ENCODE peak calls at places on chromosomes 2 and 18, in eight cellular contexts. One of them, this sample, is unnamed.

GRCh38 chr18:62825382-62825781 is 110.0 kb downstream of the PHLPP1 start:
- DNase-seq in CD8-positive, alpha-beta T cell: no peak
- DNase-seq in sigmoid colon: no peak
- DNase-seq in effector memory CD8-positive, alpha-beta T cell: no peak
- DNase-seq in GM10248: no peak
- DNase-seq in dermis blood vessel endothelial cell: no peak
- DNase-seq in T-helper 9 cell: no peak
- DNase-seq in EH: no peak
- DNase-seq in this sample: no peak

GRCh38 chr2:168526641-168527040 is 70.6 kb downstream of the CERS6 start:
- DNase-seq in sigmoid colon: peak
- DNase-seq in GM10248: no peak
- DNase-seq in effector memory CD8-positive, alpha-beta T cell: no peak
- DNase-seq in CD8-positive, alpha-beta T cell: no peak
- DNase-seq in dermis blood vessel endothelial cell: no peak
- DNase-seq in EH: peak
- DNase-seq in T-helper 9 cell: no peak
- DNase-seq in this sample: no peak

GRCh38 chr2:150480971-150481830 is 6.3 kb downstream of the RND3 start:
- DNase-seq in sigmoid colon: no peak
- DNase-seq in T-helper 9 cell: no peak
- DNase-seq in effector memory CD8-positive, alpha-beta T cell: no peak
- DNase-seq in dermis blood vessel endothelial cell: peak
- DNase-seq in CD8-positive, alpha-beta T cell: no peak
- DNase-seq in GM10248: no peak
- DNase-seq in EH: peak
- DNase-seq in this sample: no peak

GRCh38 chr2:75716406-75716805 is 5.7 kb upstream of the GCFC2 start:
- DNase-seq in T-helper 9 cell: no peak
- DNase-seq in EH: peak
- DNase-seq in CD8-positive, alpha-beta T cell: no peak
- DNase-seq in sigmoid colon: no peak
- DNase-seq in GM10248: no peak
- DNase-seq in dermis blood vessel endothelial cell: peak
- DNase-seq in effector memory CD8-positive, alpha-beta T cell: no peak
- DNase-seq in this sample: no peak

GRCh38 chr2:24521975-24522639 is 31.1 kb downstream of the NCOA1 start:
- DNase-seq in dermis blood vessel endothelial cell: no peak
- DNase-seq in sigmoid colon: no peak
- DNase-seq in effector memory CD8-positive, alpha-beta T cell: no peak
- DNase-seq in T-helper 9 cell: no peak
- DNase-seq in EH: no peak
- DNase-seq in CD8-positive, alpha-beta T cell: no peak
- DNase-seq in GM10248: no peak
- DNase-seq in this sample: no peak

GRCh38 chr2:42101641-42102605 is 54.1 kb downstream of the PKDCC start:
- DNase-seq in CD8-positive, alpha-beta T cell: peak
- DNase-seq in sigmoid colon: peak
- DNase-seq in EH: peak
- DNase-seq in effector memory CD8-positive, alpha-beta T cell: peak
- DNase-seq in dermis blood vessel endothelial cell: peak
- DNase-seq in T-helper 9 cell: peak
- DNase-seq in GM10248: peak
- DNase-seq in this sample: peak

GRCh38 chr2:179240481-179241451 is 23.9 kb downstream of the SESTD1 start:
- DNase-seq in effector memory CD8-positive, alpha-beta T cell: no peak
- DNase-seq in EH: no peak
- DNase-seq in T-helper 9 cell: no peak
- DNase-seq in dermis blood vessel endothelial cell: peak
- DNase-seq in sigmoid colon: no peak
- DNase-seq in CD8-positive, alpha-beta T cell: no peak
- DNase-seq in GM10248: no peak
- DNase-seq in this sample: no peak

GRCh38 chr2:149235837-149236236 is 94.5 kb upstream of the LYPD6 start:
- DNase-seq in GM10248: no peak
- DNase-seq in T-helper 9 cell: no peak
- DNase-seq in dermis blood vessel endothelial cell: no peak
- DNase-seq in effector memory CD8-positive, alpha-beta T cell: no peak
- DNase-seq in CD8-positive, alpha-beta T cell: no peak
- DNase-seq in EH: no peak
- DNase-seq in sigmoid colon: no peak
- DNase-seq in this sample: no peak

GRCh38 chr18:62605685-62606084 is 82.9 kb downstream of the ZCCHC2 start:
- DNase-seq in CD8-positive, alpha-beta T cell: no peak
- DNase-seq in GM10248: no peak
- DNase-seq in EH: no peak
- DNase-seq in sigmoid colon: no peak
- DNase-seq in dermis blood vessel endothelial cell: no peak
- DNase-seq in effector memory CD8-positive, alpha-beta T cell: no peak
- DNase-seq in T-helper 9 cell: no peak
- DNase-seq in this sample: no peak

GRCh38 chr2:30886101-30886500 is 78.9 kb upstream of the CAPN13 start:
- DNase-seq in dermis blood vessel endothelial cell: no peak
- DNase-seq in T-helper 9 cell: no peak
- DNase-seq in GM10248: no peak
- DNase-seq in EH: no peak
- DNase-seq in sigmoid colon: no peak
- DNase-seq in CD8-positive, alpha-beta T cell: no peak
- DNase-seq in effector memory CD8-positive, alpha-beta T cell: no peak
- DNase-seq in this sample: no peak

GRCh38 chr2:179951680-179952079 is 55.4 kb downstream of the CWC22 start:
- DNase-seq in CD8-positive, alpha-beta T cell: no peak
- DNase-seq in dermis blood vessel endothelial cell: no peak
- DNase-seq in sigmoid colon: no peak
- DNase-seq in EH: no peak
- DNase-seq in effector memory CD8-positive, alpha-beta T cell: no peak
- DNase-seq in GM10248: no peak
- DNase-seq in T-helper 9 cell: no peak
- DNase-seq in this sample: no peak

GRCh38 chr18:24540896-24541295 is 80.5 kb downstream of the HRH4 start:
- DNase-seq in dermis blood vessel endothelial cell: no peak
- DNase-seq in sigmoid colon: no peak
- DNase-seq in GM10248: no peak
- DNase-seq in EH: no peak
- DNase-seq in T-helper 9 cell: no peak
- DNase-seq in effector memory CD8-positive, alpha-beta T cell: no peak
- DNase-seq in CD8-positive, alpha-beta T cell: no peak
- DNase-seq in this sample: no peak

GRCh38 chr2:1632006-1632348 is 112.3 kb downstream of the PXDN start:
- DNase-seq in CD8-positive, alpha-beta T cell: no peak
- DNase-seq in sigmoid colon: peak
- DNase-seq in dermis blood vessel endothelial cell: no peak
- DNase-seq in EH: peak
- DNase-seq in T-helper 9 cell: no peak
- DNase-seq in effector memory CD8-positive, alpha-beta T cell: no peak
- DNase-seq in GM10248: no peak
- DNase-seq in this sample: no peak

GRCh38 chr2:24152413-24153197 is 22.2 kb upstream of the FAM228A start:
- DNase-seq in EH: no peak
- DNase-seq in T-helper 9 cell: no peak
- DNase-seq in sigmoid colon: no peak
- DNase-seq in effector memory CD8-positive, alpha-beta T cell: no peak
- DNase-seq in dermis blood vessel endothelial cell: no peak
- DNase-seq in GM10248: no peak
- DNase-seq in CD8-positive, alpha-beta T cell: no peak
- DNase-seq in this sample: no peak

GRCh38 chr2:219627105-219628100 is at the start of gene SLC4A3:
- DNase-seq in GM10248: no peak
- DNase-seq in dermis blood vessel endothelial cell: peak
- DNase-seq in effector memory CD8-positive, alpha-beta T cell: no peak
- DNase-seq in CD8-positive, alpha-beta T cell: no peak
- DNase-seq in sigmoid colon: no peak
- DNase-seq in T-helper 9 cell: no peak
- DNase-seq in EH: peak
- DNase-seq in this sample: no peak

GRCh38 chr2:14558382-14558919 is 74.1 kb upstream of the LRATD1 start:
- DNase-seq in CD8-positive, alpha-beta T cell: no peak
- DNase-seq in dermis blood vessel endothelial cell: no peak
- DNase-seq in EH: no peak
- DNase-seq in T-helper 9 cell: no peak
- DNase-seq in sigmoid colon: no peak
- DNase-seq in GM10248: no peak
- DNase-seq in effector memory CD8-positive, alpha-beta T cell: no peak
- DNase-seq in this sample: no peak

GRCh38 chr2:202178342-202178958 is 59.9 kb downstream of the SUMO1 start:
- DNase-seq in CD8-positive, alpha-beta T cell: peak
- DNase-seq in sigmoid colon: peak
- DNase-seq in effector memory CD8-positive, alpha-beta T cell: peak
- DNase-seq in T-helper 9 cell: peak
- DNase-seq in EH: peak
- DNase-seq in dermis blood vessel endothelial cell: peak
- DNase-seq in GM10248: peak
- DNase-seq in this sample: peak

GRCh38 chr2:144015036-144015435 is 504.9 kb downstream of the ZEB2 start:
- DNase-seq in EH: peak
- DNase-seq in effector memory CD8-positive, alpha-beta T cell: no peak
- DNase-seq in CD8-positive, alpha-beta T cell: no peak
- DNase-seq in T-helper 9 cell: no peak
- DNase-seq in dermis blood vessel endothelial cell: no peak
- DNase-seq in GM10248: no peak
- DNase-seq in sigmoid colon: no peak
- DNase-seq in this sample: no peak

GRCh38 chr18:34787931-34788532 is 77.9 kb downstream of the DTNA start:
- DNase-seq in EH: peak
- DNase-seq in T-helper 9 cell: peak
- DNase-seq in effector memory CD8-positive, alpha-beta T cell: peak
- DNase-seq in dermis blood vessel endothelial cell: peak
- DNase-seq in GM10248: peak
- DNase-seq in sigmoid colon: no peak
- DNase-seq in CD8-positive, alpha-beta T cell: no peak
- DNase-seq in this sample: peak

GRCh38 chr2:120379916-120380893 is 34.3 kb downstream of the INHBB start:
- DNase-seq in effector memory CD8-positive, alpha-beta T cell: no peak
- DNase-seq in GM10248: no peak
- DNase-seq in CD8-positive, alpha-beta T cell: no peak
- DNase-seq in sigmoid colon: no peak
- DNase-seq in EH: no peak
- DNase-seq in T-helper 9 cell: no peak
- DNase-seq in dermis blood vessel endothelial cell: no peak
- DNase-seq in this sample: no peak

GRCh38 chr2:66495788-66496640 is 61.1 kb downstream of the MEIS1 start:
- DNase-seq in GM10248: no peak
- DNase-seq in sigmoid colon: peak
- DNase-seq in T-helper 9 cell: no peak
- DNase-seq in CD8-positive, alpha-beta T cell: no peak
- DNase-seq in effector memory CD8-positive, alpha-beta T cell: no peak
- DNase-seq in EH: peak
- DNase-seq in dermis blood vessel endothelial cell: no peak
- DNase-seq in this sample: no peak

GRCh38 chr2:152573168-152573567 is 144.1 kb downstream of the PRPF40A start:
- DNase-seq in GM10248: peak
- DNase-seq in effector memory CD8-positive, alpha-beta T cell: no peak
- DNase-seq in CD8-positive, alpha-beta T cell: peak
- DNase-seq in dermis blood vessel endothelial cell: peak
- DNase-seq in EH: peak
- DNase-seq in T-helper 9 cell: no peak
- DNase-seq in sigmoid colon: no peak
- DNase-seq in this sample: no peak

GRCh38 chr2:134319581-134320246 is 65.8 kb downstream of the MGAT5 start:
- DNase-seq in GM10248: no peak
- DNase-seq in effector memory CD8-positive, alpha-beta T cell: no peak
- DNase-seq in EH: no peak
- DNase-seq in T-helper 9 cell: no peak
- DNase-seq in dermis blood vessel endothelial cell: no peak
- DNase-seq in CD8-positive, alpha-beta T cell: no peak
- DNase-seq in sigmoid colon: no peak
- DNase-seq in this sample: no peak

GRCh38 chr2:99397251-99397920 is 60.2 kb downstream of the EIF5B start:
- DNase-seq in effector memory CD8-positive, alpha-beta T cell: no peak
- DNase-seq in sigmoid colon: no peak
- DNase-seq in EH: no peak
- DNase-seq in GM10248: no peak
- DNase-seq in T-helper 9 cell: no peak
- DNase-seq in dermis blood vessel endothelial cell: no peak
- DNase-seq in CD8-positive, alpha-beta T cell: no peak
- DNase-seq in this sample: no peak

GRCh38 chr2:1922402-1923025 is 178.2 kb upstream of the PXDN start:
- DNase-seq in T-helper 9 cell: no peak
- DNase-seq in effector memory CD8-positive, alpha-beta T cell: no peak
- DNase-seq in sigmoid colon: no peak
- DNase-seq in GM10248: no peak
- DNase-seq in CD8-positive, alpha-beta T cell: no peak
- DNase-seq in dermis blood vessel endothelial cell: no peak
- DNase-seq in EH: no peak
- DNase-seq in this sample: no peak

GRCh38 chr2:8239402-8240127 is 442.3 kb upstream of the ID2 start:
- DNase-seq in dermis blood vessel endothelial cell: no peak
- DNase-seq in EH: no peak
- DNase-seq in GM10248: no peak
- DNase-seq in effector memory CD8-positive, alpha-beta T cell: no peak
- DNase-seq in sigmoid colon: no peak
- DNase-seq in CD8-positive, alpha-beta T cell: no peak
- DNase-seq in T-helper 9 cell: no peak
- DNase-seq in this sample: no peak

This sample was measured in memory B cell.